ENCODE peak calls at places on chromosomes 3 and 15, in eight cellular contexts. B is H1, S is A549, R is stomach, Z is upper lobe of left lung, G is transverse colon, X is tibial nerve, U is K562. C is an unnamed sample.

GRCh38 chr3:42007785-42008184 is 45.9 kb upstream of the ULK4 start:
- DNase-seq in X (no peak), U (no peak), Z (no peak), B (no peak), R (no peak), S (no peak), G (no peak), C (no peak)

GRCh38 chr3:140756240-140757016 is 78.6 kb downstream of the TRIM42 start:
- DNase-seq in B (no peak), U (no peak), S (no peak), G (no peak), Z (no peak), R (no peak), X (no peak), C (no peak)

GRCh38 chr3:119743921-119744320 is 38.0 kb upstream of the NR1I2 start:
- DNase-seq in S (no peak), R (no peak), G (no peak), Z (peak; percentile 24), U (no peak), X (no peak), B (no peak), C (no peak)

GRCh38 chr3:107657971-107658370 is 135.2 kb downstream of the BBX start:
- DNase-seq in B (no peak), S (no peak), X (no peak), R (no peak), U (no peak), Z (no peak), G (no peak), C (no peak)

GRCh38 chr3:39435006-39435748 is 28.7 kb downstream of the RPSA start:
- DNase-seq in R (no peak), Z (no peak), U (no peak), G (no peak), S (no peak), X (no peak), B (no peak), C (no peak)

GRCh38 chr3:127454051-127454450 is 136.5 kb downstream of the TPRA1 start:
- DNase-seq in G (no peak), R (peak; percentile 13), B (no peak), X (no peak), S (no peak), Z (no peak), U (no peak), C (peak; percentile 16)

GRCh38 chr15:42081463-42081830 is 12.9 kb downstream of the PLA2G4D start:
- DNase-seq in U (no peak), B (no peak), Z (peak; percentile 32), X (no peak), R (peak; percentile 22), G (peak; percentile 3), S (no peak), C (no peak)

GRCh38 chr15:79394231-79394630 is 37.9 kb upstream of the MINAR1 start:
- DNase-seq in S (no peak), B (no peak), Z (no peak), X (no peak), G (no peak), R (no peak), U (no peak), C (no peak)

GRCh38 chr3:117979466-117979865 is 1055.2 kb downstream of the IGSF11 start:
- DNase-seq in Z (no peak), X (no peak), R (no peak), S (no peak), G (no peak), B (no peak), U (no peak), C (no peak)

GRCh38 chr3:127799476-127800222 is 22.7 kb downstream of the MGLL start:
- DNase-seq in Z (no peak), U (no peak), R (no peak), G (no peak), S (peak; percentile 67), X (no peak), B (no peak), C (no peak)

GRCh38 chr15:68447976-68448755 is 16.2 kb upstream of the ITGA11 start:
- DNase-seq in R (no peak), B (no peak), Z (no peak), S (no peak), X (no peak), G (no peak), U (no peak), C (no peak)

GRCh38 chr3:179957264-179957845 is 79.4 kb downstream of the PEX5L start:
- DNase-seq in U (no peak), X (no peak), R (no peak), S (no peak), G (no peak), B (no peak), Z (no peak), C (no peak)

GRCh38 chr15:51390932-51391432 is 49.5 kb downstream of the GLDN start:
- DNase-seq in R (no peak), X (no peak), U (no peak), S (no peak), G (no peak), Z (no peak), B (no peak), C (no peak)

GRCh38 chr3:51706021-51706485 is 815 bp upstream of the GRM2 start:
- DNase-seq in B (no peak), Z (no peak), X (no peak), R (no peak), U (no peak), G (no peak), S (no peak), C (peak; percentile 8)

GRCh38 chr3:125123455-125123854 is 67.7 kb upstream of the HEG1 start:
- DNase-seq in G (no peak), U (no peak), R (no peak), Z (no peak), B (no peak), X (no peak), S (no peak), C (no peak)

GRCh38 chr15:55739641-55740040 is 3.3 kb downstream of the PRTG start:
- DNase-seq in B (no peak), Z (no peak), S (no peak), U (no peak), G (no peak), X (no peak), R (no peak), C (no peak)

DNA sequence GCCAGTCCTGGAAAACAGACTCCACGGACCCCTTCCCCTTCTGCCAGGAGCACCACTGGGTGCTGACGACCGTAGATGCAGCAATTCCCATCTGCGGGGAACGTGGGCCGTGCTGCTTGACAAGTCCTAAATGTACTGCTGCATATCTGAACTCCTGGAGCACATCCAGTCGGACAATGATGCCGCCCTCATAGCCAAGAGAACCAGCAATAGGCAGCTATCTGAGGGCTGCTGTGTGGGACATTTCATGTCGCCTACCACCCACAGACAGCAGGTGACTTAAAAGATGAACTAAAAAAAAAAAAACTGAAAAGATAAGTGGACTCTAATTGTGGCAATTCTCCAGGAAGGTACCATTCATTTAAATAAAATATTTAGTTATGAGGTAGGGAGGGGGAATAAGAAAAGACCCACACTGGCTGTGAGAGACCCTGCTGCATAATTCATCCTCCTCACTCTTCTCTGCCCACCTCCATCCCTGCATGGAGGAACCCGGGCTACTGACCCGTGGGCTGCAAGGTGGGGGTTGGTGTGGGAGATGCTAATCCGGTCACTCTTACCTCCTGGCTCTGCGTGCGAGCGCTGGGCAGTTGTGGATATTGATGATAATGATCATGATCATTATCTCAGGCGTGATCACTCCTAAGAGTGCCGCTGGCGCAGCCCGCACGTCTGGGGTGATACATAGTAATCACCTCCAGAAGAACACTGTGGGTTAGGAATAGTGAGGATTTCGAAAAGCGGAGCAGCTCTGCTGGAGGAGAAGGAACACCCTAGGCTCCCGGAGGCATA is 28.3 kb downstream of the ALS2CL start:
- DNase-seq in B (no peak), U (no peak), X (no peak), R (peak; percentile 21), S (no peak), Z (no peak), G (no peak), C (no peak)
- TF ChIP-seq EP300 in B (no peak), U (no peak), X (no peak), R (no peak), S (no peak), Z (no peak), G (no peak), C (no peak)

GRCh38 chr15:85337398-85338074 is 42.9 kb upstream of the AKAP13 start:
- DNase-seq in S (no peak), Z (no peak), U (no peak), X (no peak), G (no peak), R (no peak), B (no peak), C (no peak)

GRCh38 chr15:85339976-85340665 is 40.3 kb upstream of the AKAP13 start:
- DNase-seq in G (no peak), X (no peak), U (no peak), R (no peak), B (no peak), S (no peak), Z (no peak), C (no peak)

GRCh38 chr15:85335193-85335939 is 45.0 kb upstream of the AKAP13 start:
- DNase-seq in Z (no peak), G (peak; percentile 54), X (no peak), S (no peak), U (no peak), B (no peak), R (no peak), C (no peak)

GRCh38 chr15:85334241-85334640 is 46.2 kb upstream of the AKAP13 start:
- DNase-seq in B (no peak), S (no peak), R (no peak), X (no peak), U (no peak), Z (no peak), G (no peak), C (no peak)

DNA sequence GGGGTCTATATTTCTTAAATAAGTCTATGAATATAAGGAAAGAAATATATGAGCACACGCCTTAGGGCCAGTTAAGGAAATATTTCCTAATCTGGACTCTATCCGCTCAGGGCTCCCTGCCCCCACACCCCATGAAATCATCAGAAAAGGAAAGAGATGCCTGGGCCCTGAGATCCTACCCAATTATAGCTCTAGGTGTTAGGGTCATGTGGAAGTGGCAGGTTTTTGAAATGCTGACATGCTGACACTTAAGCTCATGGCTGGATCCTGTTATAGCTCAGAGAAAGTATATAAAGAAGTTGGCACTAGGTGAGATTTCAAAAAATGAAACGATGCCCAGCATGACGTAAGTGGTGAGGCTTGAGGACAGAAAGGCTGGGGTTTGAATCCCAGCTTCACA is 43.5 kb upstream of the AKAP13 start:
- DNase-seq in R (no peak), S (no peak), B (no peak), G (no peak), Z (no peak), X (no peak), U (no peak), C (no peak)
- TF ChIP-seq EP300 in R (no peak), S (no peak), B (no peak), G (no peak), Z (no peak), X (no peak), U (no peak), C (no peak)

GRCh38 chr3:57007513-57008415 is 52.7 kb upstream of the SPATA12 start:
- DNase-seq in B (no peak), X (peak; percentile 61), U (peak; percentile 38), S (no peak), G (peak; percentile 56), R (peak; percentile 56), Z (no peak), C (peak; percentile 80)
- TF ChIP-seq EP300 in B (no peak), X (peak; percentile 78), U (no peak), S (no peak), G (peak; percentile 76), R (no peak), Z (no peak), C (peak; percentile 76)

DNA sequence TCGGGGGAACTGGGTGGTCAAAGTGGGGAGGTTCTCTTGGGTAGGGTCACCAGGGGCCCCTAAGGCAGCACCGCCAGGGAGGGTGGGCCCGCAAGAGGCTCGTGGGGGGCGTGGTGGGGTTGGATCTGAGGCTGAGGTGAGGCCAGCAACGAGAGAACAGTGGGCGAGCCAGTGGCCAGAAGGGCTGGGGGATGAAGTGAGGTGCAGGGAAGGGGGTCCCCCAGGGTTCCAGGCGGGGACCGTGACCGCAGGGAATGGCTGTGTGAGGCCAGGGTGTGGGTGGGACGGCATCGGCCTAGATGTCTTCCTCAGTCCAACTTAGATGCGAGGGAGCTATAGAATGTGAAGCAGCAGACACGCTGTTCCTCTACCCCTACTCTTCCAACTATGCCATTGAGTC is 78.2 kb downstream of the SNRK start:
- DNase-seq in G (no peak), S (no peak), Z (peak; percentile 57), R (no peak), X (no peak), B (no peak), U (no peak), C (no peak)
- TF ChIP-seq EP300 in G (no peak), S (no peak), Z (no peak), R (no peak), X (no peak), B (no peak), U (no peak), C (no peak)